ENCODE peak calls at places on chromosome 1, in four cellular contexts. One of them, this sample, is unnamed.
A peak's percentile ranks its signal among the peaks of the same experiment; 100 is the strongest.

GRCh38 chr1:59061876-59062275 is 235.0 kb upstream of the FGGY start:
- DNase-seq in fibroblast of the conjunctiva: peak; percentile 92
- DNase-seq in H9: no peak
- DNase-seq in GM19239: no peak
- DNase-seq in this sample: peak; percentile 97

GRCh38 chr1:98086156-98086555 is 165.3 kb upstream of the DPYD start:
- DNase-seq in fibroblast of the conjunctiva: no peak
- DNase-seq in GM19239: no peak
- DNase-seq in H9: no peak
- DNase-seq in this sample: peak; percentile 87

GRCh38 chr1:117341123-117341522 is 26.1 kb upstream of the MAN1A2 start:
- DNase-seq in fibroblast of the conjunctiva: no peak
- DNase-seq in H9: no peak
- DNase-seq in GM19239: no peak
- DNase-seq in this sample: no peak

GRCh38 chr1:153393926-153394325 is 3.1 kb upstream of the S100A8 start:
- DNase-seq in H9: peak; percentile 74
- DNase-seq in fibroblast of the conjunctiva: no peak
- DNase-seq in GM19239: no peak
- DNase-seq in this sample: no peak

GRCh38 chr1:180185971-180186645 is 31.4 kb downstream of the QSOX1 start:
- DNase-seq in H9: no peak
- DNase-seq in fibroblast of the conjunctiva: no peak
- DNase-seq in GM19239: no peak
- DNase-seq in this sample: no peak

GRCh38 chr1:64982134-64982533 is 15.8 kb upstream of the JAK1 start:
- DNase-seq in fibroblast of the conjunctiva: no peak
- DNase-seq in GM19239: no peak
- DNase-seq in H9: no peak
- DNase-seq in this sample: no peak

GRCh38 chr1:30824736-30825429 is 67.3 kb upstream of the LAPTM5 start:
- DNase-seq in GM19239: no peak
- DNase-seq in H9: no peak
- DNase-seq in fibroblast of the conjunctiva: no peak
- DNase-seq in this sample: no peak

GRCh38 chr1:209106237-209106741 is 477.2 kb upstream of the CAMK1G start:
- DNase-seq in H9: peak; percentile 40
- DNase-seq in fibroblast of the conjunctiva: peak; percentile 4
- DNase-seq in GM19239: no peak
- DNase-seq in this sample: peak; percentile 77

GRCh38 chr1:117161887-117162286 is 40.3 kb upstream of the TRIM45 start:
- DNase-seq in GM19239: no peak
- DNase-seq in fibroblast of the conjunctiva: no peak
- DNase-seq in H9: no peak
- DNase-seq in this sample: no peak

This sample was measured in fibroblast of lung.